ENCODE peak calls at places on chromosomes 1 and 21, in five cellular contexts. N is OCI-LY7, A is Caco-2, Y is HCT116, C is right atrium auricular region. M is an unnamed sample.

GRCh38 chr1:156697481-156697880 is 7.9 kb downstream of the CRABP2 start:
- DNase-seq in Y (no peak), A (no peak), C (no peak), N (no peak), M (no peak)

GRCh38 chr1:228307218-228308023 is 99.2 kb downstream of the TRIM11 start:
- DNase-seq in N (no peak), C (peak), A (no peak), Y (no peak), M (no peak)

GRCh38 chr1:43975249-43975961 is 645 bp downstream of the ATP6V0B start:
- DNase-seq in N (peak), Y (no peak), C (peak), A (peak), M (no peak)

GRCh38 chr1:6999826-7000225 is 214.6 kb downstream of the CAMTA1 start:
- DNase-seq in C (no peak), N (no peak), Y (no peak), A (no peak), M (no peak)

GRCh38 chr21:45255381-45256020 is 32.2 kb downstream of the POFUT2 start:
- DNase-seq in N (peak), A (peak), Y (peak), C (no peak), M (peak)

GRCh38 chr1:68046885-68047658 is 3.4 kb downstream of the DIRAS3 start:
- DNase-seq in Y (no peak), A (no peak), C (no peak), N (no peak), M (no peak)

GRCh38 chr1:240515505-240515904 is 96.5 kb downstream of the GREM2 start:
- DNase-seq in A (no peak), C (no peak), N (no peak), Y (no peak), M (no peak)

GRCh38 chr21:8991088-8991907 is 1530.1 kb upstream of the TPTE start:
- DNase-seq in N (no peak), C (peak), A (no peak), Y (no peak), M (no peak)

GRCh38 chr1:217344712-217345111 is 286.2 kb downstream of the GPATCH2 start:
- DNase-seq in N (no peak), Y (no peak), A (no peak), C (no peak), M (no peak)

M was measured in vagina.